ENCODE peak calls at places on chromosomes 13 and 19, in ten cellular contexts. One of them, this sample, is unnamed. For H3K36me3, the result is how much of the 10 kb centered on the place peaks cover.

GRCh38 chr19:44608391-44608821 is 5.0 kb upstream of the IGSF23 start:
- DNase-seq in left lung: no peak
- DNase-seq in pancreas: no peak
- DNase-seq in CD8-positive, alpha-beta memory T cell: no peak
- DNase-seq in tibial nerve: no peak
- DNase-seq in GM06990: no peak
- DNase-seq in effector memory CD4-positive, alpha-beta T cell: no peak
- DNase-seq in cardiac muscle cell: peak
- DNase-seq in iPS DF 6.9: no peak
- DNase-seq in mucosa of descending colon: no peak
- DNase-seq in this sample: no peak

GRCh38 chr19:919157-920050 is 2.3 kb downstream of the KISS1R start:
- DNase-seq in CD8-positive, alpha-beta memory T cell: no peak
- DNase-seq in pancreas: no peak
- DNase-seq in GM06990: peak
- DNase-seq in left lung: no peak
- DNase-seq in tibial nerve: no peak
- DNase-seq in effector memory CD4-positive, alpha-beta T cell: no peak
- DNase-seq in iPS DF 6.9: no peak
- DNase-seq in mucosa of descending colon: peak
- DNase-seq in cardiac muscle cell: no peak
- DNase-seq in this sample: no peak

GRCh38 chr19:42276284-42276683 is 7.2 kb downstream of the CIC start:
- DNase-seq in effector memory CD4-positive, alpha-beta T cell: no peak
- DNase-seq in CD8-positive, alpha-beta memory T cell: no peak
- DNase-seq in iPS DF 6.9: no peak
- DNase-seq in GM06990: peak
- DNase-seq in left lung: no peak
- DNase-seq in tibial nerve: no peak
- DNase-seq in pancreas: no peak
- DNase-seq in mucosa of descending colon: no peak
- DNase-seq in cardiac muscle cell: no peak
- DNase-seq in this sample: no peak

GRCh38 chr13:41139296-41139966 is 6.8 kb upstream of the KBTBD6 start:
- DNase-seq in iPS DF 6.9: no peak
- DNase-seq in tibial nerve: no peak
- DNase-seq in effector memory CD4-positive, alpha-beta T cell: no peak
- DNase-seq in left lung: no peak
- DNase-seq in GM06990: no peak
- DNase-seq in pancreas: no peak
- DNase-seq in cardiac muscle cell: no peak
- DNase-seq in CD8-positive, alpha-beta memory T cell: no peak
- DNase-seq in mucosa of descending colon: no peak
- DNase-seq in this sample: no peak

GRCh38 chr19:53086949-53087348 is 16.3 kb downstream of the ZNF160 start:
- DNase-seq in pancreas: no peak
- DNase-seq in left lung: no peak
- DNase-seq in tibial nerve: no peak
- DNase-seq in mucosa of descending colon: no peak
- DNase-seq in GM06990: no peak
- DNase-seq in cardiac muscle cell: peak
- DNase-seq in iPS DF 6.9: no peak
- DNase-seq in CD8-positive, alpha-beta memory T cell: no peak
- DNase-seq in effector memory CD4-positive, alpha-beta T cell: no peak
- DNase-seq in this sample: peak

GRCh38 chr13:69565334-69565733 is 542.3 kb upstream of the ATXN8OS start:
- DNase-seq in effector memory CD4-positive, alpha-beta T cell: no peak
- DNase-seq in GM06990: no peak
- DNase-seq in tibial nerve: no peak
- DNase-seq in CD8-positive, alpha-beta memory T cell: no peak
- DNase-seq in left lung: no peak
- DNase-seq in iPS DF 6.9: no peak
- DNase-seq in pancreas: no peak
- DNase-seq in cardiac muscle cell: peak
- DNase-seq in mucosa of descending colon: no peak
- DNase-seq in this sample: no peak

GRCh38 chr13:94305463-94305862 is 174.0 kb downstream of the DCT start:
- DNase-seq in iPS DF 6.9: no peak
- DNase-seq in left lung: no peak
- DNase-seq in pancreas: no peak
- DNase-seq in cardiac muscle cell: peak
- DNase-seq in effector memory CD4-positive, alpha-beta T cell: no peak
- DNase-seq in mucosa of descending colon: no peak
- DNase-seq in tibial nerve: peak
- DNase-seq in GM06990: no peak
- DNase-seq in CD8-positive, alpha-beta memory T cell: no peak
- DNase-seq in this sample: no peak

GRCh38 chr13:101272886-101273285 is 143.4 kb downstream of the NALCN start:
- DNase-seq in tibial nerve: no peak
- DNase-seq in pancreas: no peak
- DNase-seq in cardiac muscle cell: no peak
- DNase-seq in left lung: no peak
- DNase-seq in GM06990: no peak
- DNase-seq in effector memory CD4-positive, alpha-beta T cell: no peak
- DNase-seq in CD8-positive, alpha-beta memory T cell: no peak
- DNase-seq in iPS DF 6.9: no peak
- DNase-seq in mucosa of descending colon: no peak
- DNase-seq in this sample: no peak

GRCh38 chr13:33016414-33017409 is at the start of gene KL:
- DNase-seq in iPS DF 6.9: no peak
- DNase-seq in cardiac muscle cell: peak
- DNase-seq in CD8-positive, alpha-beta memory T cell: no peak
- DNase-seq in effector memory CD4-positive, alpha-beta T cell: no peak
- DNase-seq in GM06990: peak
- DNase-seq in tibial nerve: no peak
- DNase-seq in mucosa of descending colon: peak
- DNase-seq in left lung: peak
- DNase-seq in pancreas: no peak
- DNase-seq in this sample: peak

GRCh38 chr13:110773480-110773879 is 60.0 kb downstream of the ING1 start:
- DNase-seq in GM06990: no peak
- DNase-seq in iPS DF 6.9: no peak
- DNase-seq in cardiac muscle cell: no peak
- DNase-seq in left lung: no peak
- DNase-seq in tibial nerve: no peak
- DNase-seq in pancreas: no peak
- DNase-seq in CD8-positive, alpha-beta memory T cell: no peak
- DNase-seq in mucosa of descending colon: no peak
- DNase-seq in effector memory CD4-positive, alpha-beta T cell: no peak
- DNase-seq in this sample: no peak

GRCh38 chr19:13541554-13541953 is 35.3 kb upstream of the CACNA1A start:
- DNase-seq in left lung: no peak
- DNase-seq in CD8-positive, alpha-beta memory T cell: no peak
- DNase-seq in iPS DF 6.9: no peak
- DNase-seq in GM06990: no peak
- DNase-seq in pancreas: no peak
- DNase-seq in cardiac muscle cell: no peak
- DNase-seq in mucosa of descending colon: no peak
- DNase-seq in tibial nerve: no peak
- DNase-seq in effector memory CD4-positive, alpha-beta T cell: no peak
- DNase-seq in this sample: no peak

GRCh38 chr13:65095697-65096096 is 2134.4 kb downstream of the PCDH9 start:
- DNase-seq in pancreas: no peak
- DNase-seq in effector memory CD4-positive, alpha-beta T cell: no peak
- DNase-seq in cardiac muscle cell: no peak
- DNase-seq in left lung: no peak
- DNase-seq in mucosa of descending colon: no peak
- DNase-seq in iPS DF 6.9: no peak
- DNase-seq in CD8-positive, alpha-beta memory T cell: no peak
- DNase-seq in tibial nerve: no peak
- DNase-seq in GM06990: no peak
- DNase-seq in this sample: no peak

DNA sequence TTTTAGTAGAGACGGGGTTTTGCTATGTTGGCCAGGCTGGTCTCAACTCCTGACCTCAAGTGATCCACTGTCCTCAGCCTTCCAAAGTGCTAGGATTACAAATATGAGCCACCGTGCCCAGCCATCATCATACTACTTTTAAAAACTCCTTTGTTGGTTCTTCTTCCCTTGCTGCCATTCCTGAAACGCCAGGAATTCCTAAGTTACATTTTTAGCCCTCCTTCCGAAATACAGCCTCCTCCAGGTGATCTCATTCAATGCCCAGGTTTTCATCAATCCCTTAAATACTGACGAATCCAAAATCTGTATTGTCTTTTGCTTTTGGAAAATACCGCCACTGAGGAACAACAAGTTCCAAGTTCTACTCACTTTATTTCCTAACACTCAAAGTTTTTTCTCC is 25.3 kb upstream of the EBPL start:
- DNase-seq in pancreas: no peak
- DNase-seq in left lung: no peak
- DNase-seq in tibial nerve: no peak
- DNase-seq in effector memory CD4-positive, alpha-beta T cell: no peak
- DNase-seq in GM06990: no peak
- DNase-seq in CD8-positive, alpha-beta memory T cell: no peak
- DNase-seq in mucosa of descending colon: no peak
- DNase-seq in iPS DF 6.9: no peak
- DNase-seq in cardiac muscle cell: no peak
- DNase-seq in this sample: no peak
- H3K36me3 ChIP-seq in pancreas: under half
- H3K36me3 ChIP-seq in left lung: half or more
- H3K36me3 ChIP-seq in tibial nerve: under half
- H3K36me3 ChIP-seq in effector memory CD4-positive, alpha-beta T cell: under half
- H3K36me3 ChIP-seq in GM06990: under half
- H3K36me3 ChIP-seq in CD8-positive, alpha-beta memory T cell: under half
- H3K36me3 ChIP-seq in mucosa of descending colon: under half
- H3K36me3 ChIP-seq in iPS DF 6.9: under half
- H3K36me3 ChIP-seq in cardiac muscle cell: under half
- H3K36me3 ChIP-seq in this sample: under half

DNA sequence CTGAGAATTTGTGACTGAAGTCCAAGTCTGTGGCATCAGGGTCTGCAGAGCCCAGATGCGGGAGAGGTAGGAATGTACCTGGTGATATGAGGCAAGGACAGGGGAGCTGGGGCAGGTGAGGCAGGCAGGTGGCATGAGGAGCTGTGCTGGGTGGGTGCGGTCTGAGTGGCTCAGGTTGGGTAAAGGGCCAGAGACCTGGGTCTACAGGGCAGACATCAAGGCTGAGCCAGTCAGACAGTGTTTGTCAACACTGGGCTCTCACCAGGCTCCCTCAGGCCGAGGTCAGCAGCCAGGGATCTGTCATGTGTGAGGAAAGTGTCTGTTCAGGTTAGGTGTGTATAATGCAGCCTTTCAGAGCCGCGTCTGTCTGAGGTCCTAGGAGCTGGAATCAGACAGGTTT is 18.6 kb downstream of the GPI start:
- DNase-seq in cardiac muscle cell: no peak
- DNase-seq in iPS DF 6.9: no peak
- DNase-seq in effector memory CD4-positive, alpha-beta T cell: no peak
- DNase-seq in tibial nerve: no peak
- DNase-seq in mucosa of descending colon: no peak
- DNase-seq in GM06990: no peak
- DNase-seq in pancreas: no peak
- DNase-seq in left lung: no peak
- DNase-seq in CD8-positive, alpha-beta memory T cell: no peak
- DNase-seq in this sample: no peak
- H3K36me3 ChIP-seq in cardiac muscle cell: half or more
- H3K36me3 ChIP-seq in iPS DF 6.9: half or more
- H3K36me3 ChIP-seq in effector memory CD4-positive, alpha-beta T cell: half or more
- H3K36me3 ChIP-seq in tibial nerve: under half
- H3K36me3 ChIP-seq in mucosa of descending colon: under half
- H3K36me3 ChIP-seq in GM06990: half or more
- H3K36me3 ChIP-seq in pancreas: under half
- H3K36me3 ChIP-seq in left lung: half or more
- H3K36me3 ChIP-seq in CD8-positive, alpha-beta memory T cell: half or more
- H3K36me3 ChIP-seq in this sample: under half

GRCh38 chr19:33758541-33759013 is 38.1 kb upstream of the KCTD15 start:
- DNase-seq in effector memory CD4-positive, alpha-beta T cell: no peak
- DNase-seq in left lung: no peak
- DNase-seq in GM06990: no peak
- DNase-seq in mucosa of descending colon: no peak
- DNase-seq in tibial nerve: no peak
- DNase-seq in pancreas: no peak
- DNase-seq in iPS DF 6.9: no peak
- DNase-seq in CD8-positive, alpha-beta memory T cell: no peak
- DNase-seq in cardiac muscle cell: no peak
- DNase-seq in this sample: no peak

GRCh38 chr19:33756177-33756576 is 40.5 kb upstream of the KCTD15 start:
- DNase-seq in cardiac muscle cell: no peak
- DNase-seq in left lung: no peak
- DNase-seq in pancreas: no peak
- DNase-seq in CD8-positive, alpha-beta memory T cell: no peak
- DNase-seq in GM06990: no peak
- DNase-seq in iPS DF 6.9: no peak
- DNase-seq in effector memory CD4-positive, alpha-beta T cell: no peak
- DNase-seq in tibial nerve: no peak
- DNase-seq in mucosa of descending colon: no peak
- DNase-seq in this sample: no peak

GRCh38 chr19:33755314-33756020 is 41.2 kb upstream of the KCTD15 start:
- DNase-seq in GM06990: no peak
- DNase-seq in CD8-positive, alpha-beta memory T cell: no peak
- DNase-seq in left lung: no peak
- DNase-seq in pancreas: no peak
- DNase-seq in effector memory CD4-positive, alpha-beta T cell: no peak
- DNase-seq in cardiac muscle cell: no peak
- DNase-seq in mucosa of descending colon: no peak
- DNase-seq in tibial nerve: no peak
- DNase-seq in iPS DF 6.9: no peak
- DNase-seq in this sample: no peak

GRCh38 chr19:33763661-33764343 is 32.9 kb upstream of the KCTD15 start:
- DNase-seq in left lung: no peak
- DNase-seq in mucosa of descending colon: no peak
- DNase-seq in iPS DF 6.9: no peak
- DNase-seq in tibial nerve: no peak
- DNase-seq in pancreas: peak
- DNase-seq in effector memory CD4-positive, alpha-beta T cell: no peak
- DNase-seq in cardiac muscle cell: no peak
- DNase-seq in GM06990: no peak
- DNase-seq in CD8-positive, alpha-beta memory T cell: no peak
- DNase-seq in this sample: no peak

GRCh38 chr19:33759356-33759755 is 37.3 kb upstream of the KCTD15 start:
- DNase-seq in effector memory CD4-positive, alpha-beta T cell: no peak
- DNase-seq in left lung: no peak
- DNase-seq in CD8-positive, alpha-beta memory T cell: no peak
- DNase-seq in iPS DF 6.9: no peak
- DNase-seq in mucosa of descending colon: no peak
- DNase-seq in pancreas: no peak
- DNase-seq in tibial nerve: no peak
- DNase-seq in cardiac muscle cell: no peak
- DNase-seq in GM06990: no peak
- DNase-seq in this sample: no peak
- H3K36me3 ChIP-seq in effector memory CD4-positive, alpha-beta T cell: under half
- H3K36me3 ChIP-seq in left lung: under half
- H3K36me3 ChIP-seq in CD8-positive, alpha-beta memory T cell: under half
- H3K36me3 ChIP-seq in iPS DF 6.9: under half
- H3K36me3 ChIP-seq in mucosa of descending colon: under half
- H3K36me3 ChIP-seq in pancreas: under half
- H3K36me3 ChIP-seq in tibial nerve: under half
- H3K36me3 ChIP-seq in cardiac muscle cell: under half
- H3K36me3 ChIP-seq in GM06990: under half
- H3K36me3 ChIP-seq in this sample: under half

GRCh38 chr19:35278578-35279284 is 3.6 kb upstream of the HAMP start:
- DNase-seq in tibial nerve: no peak
- DNase-seq in cardiac muscle cell: no peak
- DNase-seq in left lung: no peak
- DNase-seq in CD8-positive, alpha-beta memory T cell: no peak
- DNase-seq in iPS DF 6.9: no peak
- DNase-seq in mucosa of descending colon: no peak
- DNase-seq in GM06990: no peak
- DNase-seq in effector memory CD4-positive, alpha-beta T cell: no peak
- DNase-seq in pancreas: no peak
- DNase-seq in this sample: no peak
- H3K36me3 ChIP-seq in tibial nerve: under half
- H3K36me3 ChIP-seq in cardiac muscle cell: under half
- H3K36me3 ChIP-seq in left lung: half or more
- H3K36me3 ChIP-seq in CD8-positive, alpha-beta memory T cell: under half
- H3K36me3 ChIP-seq in iPS DF 6.9: under half
- H3K36me3 ChIP-seq in mucosa of descending colon: under half
- H3K36me3 ChIP-seq in GM06990: under half
- H3K36me3 ChIP-seq in effector memory CD4-positive, alpha-beta T cell: under half
- H3K36me3 ChIP-seq in pancreas: under half
- H3K36me3 ChIP-seq in this sample: under half

GRCh38 chr13:21685485-21686064 is 14.7 kb downstream of the FGF9 start:
- DNase-seq in cardiac muscle cell: no peak
- DNase-seq in pancreas: no peak
- DNase-seq in effector memory CD4-positive, alpha-beta T cell: no peak
- DNase-seq in left lung: no peak
- DNase-seq in iPS DF 6.9: no peak
- DNase-seq in GM06990: no peak
- DNase-seq in CD8-positive, alpha-beta memory T cell: no peak
- DNase-seq in tibial nerve: no peak
- DNase-seq in mucosa of descending colon: no peak
- DNase-seq in this sample: no peak
- H3K36me3 ChIP-seq in cardiac muscle cell: under half
- H3K36me3 ChIP-seq in pancreas: under half
- H3K36me3 ChIP-seq in effector memory CD4-positive, alpha-beta T cell: under half
- H3K36me3 ChIP-seq in left lung: under half
- H3K36me3 ChIP-seq in iPS DF 6.9: under half
- H3K36me3 ChIP-seq in GM06990: under half
- H3K36me3 ChIP-seq in CD8-positive, alpha-beta memory T cell: under half
- H3K36me3 ChIP-seq in tibial nerve: under half
- H3K36me3 ChIP-seq in mucosa of descending colon: under half
- H3K36me3 ChIP-seq in this sample: under half

This sample was measured in uterus.